ENCODE peak calls at places on chromosomes 6 and 20, in four cellular contexts. G is naive thymus-derived CD4-positive, alpha-beta T cell; Y is WERI-Rb-1; R is thoracic aorta. Z is an unnamed sample.

GRCh38 chr6:50318536-50318935 is 268.8 kb upstream of the DEFB112 start:
- DNase-seq in G (no peak), R (no peak), Y (no peak), Z (no peak)

GRCh38 chr20:63487116-63487764 is 11.6 kb downstream of the EEF1A2 start:
- DNase-seq in R (no peak), Y (no peak), G (no peak), Z (no peak)

GRCh38 chr20:35539756-35540212 is 2.1 kb upstream of the ERGIC3 start:
- DNase-seq in Y (peak; percentile 94), R (no peak), G (no peak), Z (peak; percentile 85)

GRCh38 chr6:72461144-72461543 is 160.7 kb upstream of the KCNQ5 start:
- DNase-seq in Y (no peak), R (no peak), G (no peak), Z (no peak)

GRCh38 chr6:108690326-108691000 is 129.7 kb downstream of the FOXO3 start:
- DNase-seq in R (no peak), G (no peak), Y (no peak), Z (no peak)

GRCh38 chr20:46004813-46005505 is 3.7 kb upstream of the MMP9 start:
- DNase-seq in R (no peak), G (no peak), Y (no peak), Z (no peak)

GRCh38 chr6:104123227-104123626 is 736.5 kb downstream of the HACE1 start:
- DNase-seq in G (no peak), R (no peak), Y (no peak), Z (no peak)

GRCh38 chr6:32087574-32088486 is 21.3 kb downstream of the TNXB start:
- DNase-seq in Y (peak; percentile 98), G (peak; percentile 67), R (peak; percentile 58), Z (peak; percentile 63)

GRCh38 chr20:10705801-10706459 is 32.1 kb upstream of the JAG1 start:
- DNase-seq in Y (no peak), G (no peak), R (no peak), Z (no peak)

GRCh38 chr20:43691928-43692524 is 25.1 kb downstream of the MYBL2 start:
- DNase-seq in R (no peak), Y (peak; percentile 64), G (peak; percentile 62), Z (no peak)

GRCh38 chr6:70310063-70310694 is 7.3 kb upstream of the COL9A1 start:
- DNase-seq in Y (no peak), R (no peak), G (no peak), Z (peak; percentile 14)

DNA sequence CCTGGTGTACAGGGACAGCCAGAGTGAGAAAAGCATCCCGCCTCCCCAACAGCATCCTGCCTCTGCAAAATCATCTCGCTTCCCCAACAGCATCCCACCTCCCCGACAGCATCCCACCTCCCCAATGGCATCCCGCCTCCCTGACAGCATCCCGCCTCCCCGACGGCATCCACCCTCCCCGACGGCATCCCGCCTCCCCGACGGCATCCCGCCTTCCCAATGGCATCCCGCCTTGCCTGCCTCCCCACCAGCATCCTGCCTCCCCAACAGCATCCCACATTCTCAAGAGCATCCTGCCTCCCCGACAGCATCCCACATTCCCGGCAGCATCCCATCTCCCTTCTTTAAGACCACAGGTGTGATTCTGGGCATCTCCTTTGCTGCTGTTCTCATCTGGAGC is 46.0 kb upstream of the NXT1 start:
- DNase-seq in G (no peak), Y (no peak), R (no peak), Z (no peak)
- H3K4me3 ChIP-seq in G (no peak overlapping the region), Y (no peak overlapping the region), R (no peak overlapping the region), Z (no peak overlapping the region)

GRCh38 chr6:2893276-2893675 is 9.8 kb downstream of the SERPINB9 start:
- DNase-seq in G (no peak), R (no peak), Y (no peak), Z (no peak)
- H3K36me3 ChIP-seq in G (peaks cover 59% of the 10 kb centered on the region), R (peaks cover 32% of the 10 kb centered on the region), Y (no peaks in the 10 kb centered on the region), Z (peaks cover 2% of the 10 kb centered on the region)

GRCh38 chr6:27864906-27865883 is 47.0 kb downstream of the OR2B2 start:
- DNase-seq in G (peak; percentile 80), R (peak; percentile 33), Y (no peak), Z (peak; percentile 92)

GRCh38 chr6:27863962-27864905 is 48.0 kb downstream of the OR2B2 start:
- DNase-seq in G (peak; percentile 50), Y (no peak), R (no peak), Z (peak; percentile 65)

GRCh38 chr6:27867051-27867940 is 44.9 kb downstream of the OR2B2 start:
- DNase-seq in R (no peak), Y (peak; percentile 67), G (peak; percentile 86), Z (peak; percentile 95)

GRCh38 chr6:27866370-27867050 is 45.7 kb downstream of the OR2B2 start:
- DNase-seq in G (no peak), R (no peak), Y (no peak), Z (no peak)

DNA sequence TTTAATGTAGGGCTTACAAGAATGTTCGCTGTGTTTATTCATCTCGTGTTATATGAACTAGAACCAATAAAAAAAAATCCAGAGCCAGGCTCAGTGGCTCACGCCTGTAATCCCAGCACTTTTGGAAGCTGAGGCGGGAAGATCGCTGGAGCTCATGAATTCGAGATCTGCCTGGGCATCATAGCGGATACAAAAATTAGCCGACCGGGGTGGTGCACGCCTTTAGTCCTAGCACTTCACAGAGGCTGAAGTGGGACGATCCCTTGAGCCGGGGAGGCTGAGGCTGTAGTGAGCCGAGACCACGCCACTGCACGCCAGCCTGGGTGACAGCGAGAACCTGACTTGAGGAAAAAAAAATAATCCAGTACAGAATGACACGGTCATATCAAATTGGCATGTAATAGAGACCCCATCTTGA is 46.2 kb downstream of the OR2B2 start:
- DNase-seq in G (peak; percentile 54), Y (no peak), R (no peak), Z (peak; percentile 86)
- H3K4me3 ChIP-seq in G (peak overlapping the region; percentile 74), Y (no peak overlapping the region), R (peak overlapping the region; percentile 91), Z (peak overlapping the region; percentile 74)

DNA sequence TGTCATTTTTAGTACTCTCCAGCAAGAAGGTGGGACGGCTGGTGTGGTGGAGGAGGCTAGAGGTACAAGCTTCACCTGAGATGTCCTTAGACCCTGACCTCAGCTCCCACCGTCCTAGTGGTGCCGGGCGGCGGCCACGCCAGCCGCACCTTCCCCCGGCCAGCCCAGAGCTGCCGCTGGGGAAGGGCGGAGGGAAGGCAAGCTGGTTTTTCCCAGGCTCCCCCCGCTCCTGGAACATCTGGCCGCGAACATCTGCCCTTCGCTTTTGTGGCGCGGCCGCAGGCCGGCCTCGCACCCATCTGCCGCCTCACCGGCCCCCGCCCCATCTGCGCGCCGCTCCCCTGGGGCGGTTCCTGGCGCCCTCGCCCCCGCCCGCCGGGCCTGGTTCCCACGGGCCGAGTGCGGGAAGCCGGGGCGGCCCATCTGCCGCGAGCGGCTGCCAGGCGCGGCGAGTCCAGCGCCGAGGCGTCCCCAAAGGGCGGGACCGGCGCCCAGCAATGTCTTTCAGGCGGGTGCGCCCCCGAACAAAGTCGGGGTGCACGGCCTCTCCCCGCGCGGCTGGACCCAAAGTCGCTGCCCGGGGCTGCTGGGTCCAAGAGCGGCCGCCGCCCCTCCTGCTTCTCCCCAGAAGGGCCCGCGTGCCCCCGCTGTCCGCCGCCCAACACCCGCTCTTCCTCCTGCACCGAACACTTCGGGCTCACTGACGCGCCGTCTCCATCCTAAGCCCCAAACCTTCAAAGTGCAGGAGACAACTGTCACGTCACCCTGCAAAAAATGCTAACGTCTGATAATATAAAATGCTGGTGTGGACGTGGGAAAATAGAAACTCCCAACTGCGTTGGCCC is 17.3 kb upstream of the ID1 start:
- DNase-seq in G (peak; percentile 52), Y (no peak), R (no peak), Z (no peak)
- H3K36me3 ChIP-seq in G (no peaks in the 10 kb centered on the region), Y (no peaks in the 10 kb centered on the region), R (no peaks in the 10 kb centered on the region), Z (no peaks in the 10 kb centered on the region)

GRCh38 chr20:2748551-2749342 is 51.7 kb downstream of the CPXM1 start:
- DNase-seq in Y (no peak), G (peak; percentile 16), R (no peak), Z (no peak)
- H3K4me3 ChIP-seq in Y (no peak overlapping the region), G (no peak overlapping the region), R (no peak overlapping the region), Z (no peak overlapping the region)

DNA sequence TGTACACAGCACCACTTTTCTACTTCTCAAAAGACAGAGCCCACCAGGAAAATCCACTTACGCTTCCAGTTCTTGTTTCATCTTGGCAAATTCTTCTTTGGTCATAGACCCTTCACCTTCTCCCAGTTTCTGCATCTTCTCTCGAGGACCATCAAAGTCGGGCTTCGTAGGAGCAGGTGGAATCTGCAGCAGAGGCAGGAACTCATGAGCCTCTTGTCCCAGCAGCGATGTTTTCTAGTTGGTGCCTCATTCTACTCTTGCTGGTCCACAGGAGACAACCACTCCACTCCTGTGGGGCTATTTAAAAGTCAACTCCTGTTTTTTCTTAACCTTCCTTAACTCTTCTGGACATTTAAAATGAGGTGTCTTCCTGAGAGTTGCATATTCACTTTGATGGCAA is 14.7 kb downstream of the SNX5 start:
- DNase-seq in R (no peak), Y (no peak), G (no peak), Z (no peak)
- H3K36me3 ChIP-seq in R (peaks cover 51% of the 10 kb centered on the region), Y (peaks cover 80% of the 10 kb centered on the region), G (peaks cover 41% of the 10 kb centered on the region), Z (peaks cover 31% of the 10 kb centered on the region)

Z was measured in GM06990.